ENCODE peak calls at places on chromosomes 7 and 10, in seven cellular contexts. T is HCT116, I is K562, M is GM12878, C is SK-N-SH, U is Panc1, S is H1. B is an unnamed sample.

GRCh38 chr10:77201135-77202111 is 436.2 kb downstream of the KCNMA1 start:
- DNase-seq in S (no peak), C (no peak), I (no peak), M (no peak), U (no peak), T (no peak), B (no peak)

GRCh38 chr10:4623200-4623599 is 202.8 kb upstream of the AKR1E2 start:
- DNase-seq in S (no peak), M (no peak), U (no peak), T (no peak), I (no peak), C (no peak), B (no peak)

GRCh38 chr10:1737222-1738061 is at the start of gene ADARB2:
- DNase-seq in T (no peak), M (peak; percentile 53), U (no peak), C (peak; percentile 89), I (no peak), S (peak; percentile 70), B (no peak)

GRCh38 chr7:2968176-2968575 is 75.5 kb downstream of the CARD11 start:
- DNase-seq in S (no peak), T (no peak), C (no peak), U (no peak), M (no peak), I (no peak), B (no peak)

GRCh38 chr10:104824378-104825006 is 183.4 kb downstream of the SORCS3 start:
- DNase-seq in U (no peak), I (peak; percentile 1), C (no peak), T (peak; percentile 22), M (no peak), S (peak; percentile 23), B (no peak)

GRCh38 chr10:96697438-96697837 is 22.9 kb downstream of the PIK3AP1 start:
- DNase-seq in U (no peak), C (no peak), I (no peak), T (no peak), M (no peak), S (no peak), B (no peak)

GRCh38 chr10:118568327-118568848 is 27.1 kb downstream of the PRLHR start:
- DNase-seq in C (peak; percentile 63), T (peak; percentile 63), I (peak; percentile 58), U (peak; percentile 17), M (peak; percentile 17), S (no peak), B (peak; percentile 59)

GRCh38 chr7:130893441-130893894 is 159.5 kb upstream of the KLF14 start:
- DNase-seq in C (no peak), M (no peak), I (no peak), S (no peak), T (no peak), U (no peak), B (peak; percentile 27)

GRCh38 chr10:128898133-128898915 is 568.7 kb upstream of the MGMT start:
- DNase-seq in I (no peak), C (no peak), M (no peak), T (no peak), S (no peak), U (no peak), B (no peak)

GRCh38 chr10:95841711-95842498 is 65.9 kb upstream of the CC2D2B start:
- DNase-seq in T (peak; percentile 50), I (peak; percentile 66), C (peak; percentile 44), M (no peak), S (peak; percentile 15), U (no peak), B (peak; percentile 57)

GRCh38 chr10:35328404-35329037 is 7.8 kb upstream of the CCNY start:
- DNase-seq in S (no peak), M (no peak), C (no peak), T (no peak), U (no peak), I (no peak), B (no peak)

GRCh38 chr10:97724341-97724941 is 10.9 kb downstream of the MARVELD1 start:
- DNase-seq in S (no peak), C (no peak), M (no peak), I (no peak), U (no peak), T (no peak), B (peak; percentile 16)

GRCh38 chr10:43904831-43905230 is 256.1 kb upstream of the ZNF32 start:
- DNase-seq in S (no peak), I (no peak), T (no peak), M (no peak), U (no peak), C (peak; percentile 21), B (no peak)

GRCh38 chr7:13851756-13852155 is 137.7 kb downstream of the ETV1 start:
- DNase-seq in S (no peak), T (no peak), I (no peak), M (no peak), U (no peak), C (peak; percentile 33), B (no peak)

GRCh38 chr10:71347587-71348395 is 28.7 kb downstream of the SLC29A3 start:
- DNase-seq in C (no peak), S (no peak), T (no peak), I (no peak), M (no peak), U (no peak), B (peak; percentile 89)
- TF ChIP-seq SIN3A in C (no peak), S (no peak), T (no peak), I (no peak), M (no peak), U (no peak), B (no peak)

DNA sequence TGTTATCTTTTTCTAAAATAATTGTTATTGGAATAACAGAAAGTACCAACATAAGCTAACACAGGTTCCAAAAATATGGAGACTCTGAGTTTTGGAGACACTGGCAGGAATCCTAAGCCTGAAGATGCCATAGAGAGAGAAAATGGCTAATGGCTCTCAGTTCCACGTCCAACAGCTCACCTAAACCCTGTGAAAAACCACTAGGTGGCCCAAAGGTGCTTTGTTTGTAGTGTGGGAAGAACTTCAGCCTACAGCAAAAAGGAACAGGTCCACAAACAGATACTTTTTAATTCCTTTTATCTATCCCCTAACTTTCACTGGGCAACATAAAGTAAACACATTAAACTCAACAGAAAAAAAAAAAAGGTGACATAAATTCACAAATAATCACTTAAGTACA is 272.3 kb downstream of the SEMA3D start:
- DNase-seq in S (no peak), U (no peak), M (no peak), C (no peak), T (peak; percentile 10), I (peak; percentile 60), B (peak; percentile 30)
- TF ChIP-seq SIN3A in S (no peak), U (no peak), M (no peak), C (no peak), T (no peak), I (no peak), B (no peak)

DNA sequence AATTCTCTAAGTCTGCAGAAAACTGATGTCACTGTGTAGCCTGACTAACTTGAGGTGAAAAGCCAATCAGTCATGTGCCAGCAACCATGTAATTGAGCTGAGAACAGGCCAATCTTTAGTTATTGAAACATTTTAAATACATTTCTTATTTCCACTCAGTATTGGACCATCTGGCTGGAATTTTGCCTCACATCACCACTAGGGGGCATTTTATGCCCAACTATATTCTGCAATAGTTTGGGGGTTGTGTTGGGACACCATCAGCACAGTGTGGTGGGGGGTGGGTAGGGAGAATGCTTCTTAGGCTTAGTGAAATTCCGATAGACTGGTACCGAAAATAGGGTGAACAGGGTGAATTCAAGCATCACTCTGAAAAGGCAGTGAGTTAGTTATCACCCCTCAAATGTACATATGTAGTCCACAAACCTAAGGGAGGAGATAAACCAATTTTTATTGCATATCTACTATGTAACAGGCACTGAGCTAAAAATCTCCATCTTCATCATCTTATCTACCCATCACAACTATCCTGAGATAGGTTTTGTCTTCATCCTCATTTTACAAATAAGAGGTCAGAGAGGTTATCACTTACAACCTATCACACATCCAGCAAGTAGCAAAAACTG is 17.8 kb downstream of the NPSR1 start:
- DNase-seq in U (peak; percentile 13), C (peak; percentile 37), M (peak; percentile 9), S (no peak), T (peak; percentile 13), I (peak; percentile 16), B (peak; percentile 27)
- TF ChIP-seq SIN3A in U (no peak), C (no peak), M (no peak), S (no peak), T (no peak), I (no peak), B (no peak)

DNA sequence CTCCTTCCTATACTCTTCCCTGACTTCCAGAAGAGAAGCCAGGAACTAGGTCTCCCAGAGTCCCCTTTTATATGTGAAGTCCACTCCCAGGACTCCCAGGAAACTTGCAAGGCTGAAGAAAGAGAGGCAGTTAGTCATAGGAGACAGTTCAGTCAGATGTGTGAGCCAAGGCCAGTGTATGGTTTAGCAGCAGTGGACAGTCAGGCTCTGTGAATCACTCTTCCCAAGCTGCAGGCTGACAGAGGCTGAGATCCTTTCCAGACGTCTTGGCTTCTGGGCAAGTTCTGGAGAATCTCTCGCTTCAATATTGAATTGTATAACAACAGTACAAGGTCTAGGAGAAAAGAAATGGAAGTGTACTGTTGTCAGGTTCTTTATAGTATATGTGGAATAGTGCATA is 26.9 kb downstream of the BLVRA start:
- DNase-seq in U (no peak), T (no peak), S (no peak), M (no peak), C (no peak), I (no peak), B (no peak)
- TF ChIP-seq SIN3A in U (no peak), T (no peak), S (no peak), M (no peak), C (peak; percentile 98), I (no peak), B (no peak)

GRCh38 chr10:75037171-75038153 is 74.0 kb upstream of the SAMD8 start:
- DNase-seq in M (no peak), C (no peak), S (no peak), T (no peak), U (no peak), I (no peak), B (no peak)

GRCh38 chr10:75040576-75040975 is 70.9 kb upstream of the SAMD8 start:
- DNase-seq in I (no peak), M (no peak), S (no peak), U (no peak), T (no peak), C (no peak), B (no peak)

GRCh38 chr10:75043256-75044121 is 68.0 kb upstream of the SAMD8 start:
- DNase-seq in M (no peak), T (no peak), I (no peak), U (no peak), S (no peak), C (peak; percentile 60), B (no peak)

GRCh38 chr10:75038335-75038734 is 73.1 kb upstream of the SAMD8 start:
- DNase-seq in T (no peak), C (peak; percentile 44), U (no peak), M (no peak), S (no peak), I (no peak), B (no peak)

DNA sequence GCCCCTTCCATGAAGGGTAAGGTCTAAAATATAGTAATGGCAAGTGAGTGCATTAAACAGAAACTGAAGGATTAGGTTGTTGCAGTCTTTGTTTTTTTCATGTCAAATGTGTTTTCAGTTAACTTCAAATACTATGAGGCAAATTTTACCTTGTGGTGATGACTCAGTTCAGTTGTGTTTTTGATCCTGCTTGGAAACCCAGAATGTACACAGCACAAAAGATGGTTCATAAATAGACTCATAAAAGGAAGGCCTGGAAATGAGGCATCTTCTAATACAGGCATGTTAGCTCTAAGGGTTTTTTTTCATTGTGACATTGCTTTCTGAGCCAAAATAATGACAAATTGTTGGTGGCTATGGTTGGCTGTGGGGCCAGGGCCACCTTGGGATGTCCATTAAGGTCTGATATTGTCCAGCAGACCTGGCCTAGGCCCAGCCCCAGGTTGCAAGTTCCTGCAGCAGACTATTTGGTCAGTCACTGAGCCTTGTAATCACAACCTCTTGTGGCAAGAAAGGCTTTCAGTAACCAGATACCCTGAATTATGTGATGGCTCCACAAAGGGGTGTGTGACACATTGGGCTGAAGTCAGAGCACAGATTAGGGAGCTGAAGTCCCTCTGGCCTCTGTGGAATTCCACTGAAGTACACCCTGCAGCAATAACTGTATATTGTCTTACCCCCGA is 69.0 kb upstream of the SAMD8 start:
- DNase-seq in T (no peak), I (no peak), C (no peak), S (no peak), U (no peak), M (no peak), B (no peak)
- TF ChIP-seq SIN3A in T (no peak), I (no peak), C (no peak), S (no peak), U (no peak), M (no peak), B (no peak)

B was measured in HepG2.